ENCODE peak calls at places on chromosomes 7 and 10, in eight cellular contexts. One of them, this sample, is unnamed.

GRCh38 chr7:2162959-2163358 is 69.8 kb downstream of the MAD1L1 start:
- DNase-seq in heart right ventricle: no peak
- DNase-seq in GM10248: no peak
- DNase-seq in fibroblast of the aortic adventitia: peak
- DNase-seq in activated CD8-positive, alpha-beta memory T cell treated with anti-CD3 and anti-CD28 coated beads for 1 hour: no peak
- DNase-seq in GM23248: no peak
- DNase-seq in GM19239: no peak
- DNase-seq in activated naive CD4-positive, alpha-beta T cell: no peak
- DNase-seq in this sample: no peak

GRCh38 chr7:151043959-151044358 is 4.4 kb upstream of the ASIC3 start:
- DNase-seq in activated CD8-positive, alpha-beta memory T cell treated with anti-CD3 and anti-CD28 coated beads for 1 hour: no peak
- DNase-seq in activated naive CD4-positive, alpha-beta T cell: no peak
- DNase-seq in GM19239: no peak
- DNase-seq in heart right ventricle: no peak
- DNase-seq in GM23248: no peak
- DNase-seq in GM10248: no peak
- DNase-seq in fibroblast of the aortic adventitia: no peak
- DNase-seq in this sample: no peak

GRCh38 chr10:132699411-132700167 is 86.4 kb downstream of the NKX6-2 start:
- DNase-seq in activated naive CD4-positive, alpha-beta T cell: no peak
- DNase-seq in activated CD8-positive, alpha-beta memory T cell treated with anti-CD3 and anti-CD28 coated beads for 1 hour: no peak
- DNase-seq in heart right ventricle: no peak
- DNase-seq in fibroblast of the aortic adventitia: no peak
- DNase-seq in GM10248: no peak
- DNase-seq in GM19239: no peak
- DNase-seq in GM23248: no peak
- DNase-seq in this sample: no peak

GRCh38 chr10:102344067-102344466 is 51.4 kb upstream of the NFKB2 start:
- DNase-seq in GM23248: peak
- DNase-seq in heart right ventricle: no peak
- DNase-seq in activated naive CD4-positive, alpha-beta T cell: no peak
- DNase-seq in fibroblast of the aortic adventitia: peak
- DNase-seq in activated CD8-positive, alpha-beta memory T cell treated with anti-CD3 and anti-CD28 coated beads for 1 hour: no peak
- DNase-seq in GM19239: no peak
- DNase-seq in GM10248: no peak
- DNase-seq in this sample: no peak

GRCh38 chr10:91713471-91714072 is 80.7 kb upstream of the PPP1R3C start:
- DNase-seq in GM10248: no peak
- DNase-seq in activated naive CD4-positive, alpha-beta T cell: no peak
- DNase-seq in GM19239: no peak
- DNase-seq in fibroblast of the aortic adventitia: no peak
- DNase-seq in GM23248: no peak
- DNase-seq in heart right ventricle: no peak
- DNase-seq in activated CD8-positive, alpha-beta memory T cell treated with anti-CD3 and anti-CD28 coated beads for 1 hour: no peak
- DNase-seq in this sample: no peak

GRCh38 chr7:1065263-1066260 is 21.2 kb downstream of the GPR146 start:
- DNase-seq in GM23248: peak
- DNase-seq in fibroblast of the aortic adventitia: peak
- DNase-seq in heart right ventricle: peak
- DNase-seq in activated CD8-positive, alpha-beta memory T cell treated with anti-CD3 and anti-CD28 coated beads for 1 hour: peak
- DNase-seq in GM10248: peak
- DNase-seq in activated naive CD4-positive, alpha-beta T cell: peak
- DNase-seq in GM19239: peak
- DNase-seq in this sample: no peak

GRCh38 chr7:116861717-116862116 is 670 bp upstream of the CAPZA2 start:
- DNase-seq in activated CD8-positive, alpha-beta memory T cell treated with anti-CD3 and anti-CD28 coated beads for 1 hour: no peak
- DNase-seq in GM10248: no peak
- DNase-seq in GM23248: no peak
- DNase-seq in GM19239: no peak
- DNase-seq in fibroblast of the aortic adventitia: no peak
- DNase-seq in heart right ventricle: no peak
- DNase-seq in activated naive CD4-positive, alpha-beta T cell: no peak
- DNase-seq in this sample: no peak

GRCh38 chr10:71708301-71708703 is 11.3 kb downstream of the C10orf105 start:
- DNase-seq in fibroblast of the aortic adventitia: peak
- DNase-seq in activated CD8-positive, alpha-beta memory T cell treated with anti-CD3 and anti-CD28 coated beads for 1 hour: peak
- DNase-seq in heart right ventricle: peak
- DNase-seq in GM10248: peak
- DNase-seq in GM23248: peak
- DNase-seq in activated naive CD4-positive, alpha-beta T cell: peak
- DNase-seq in GM19239: peak
- DNase-seq in this sample: no peak

GRCh38 chr10:42933454-42934340 is 143.2 kb upstream of the RET start:
- DNase-seq in heart right ventricle: peak
- DNase-seq in GM23248: no peak
- DNase-seq in activated CD8-positive, alpha-beta memory T cell treated with anti-CD3 and anti-CD28 coated beads for 1 hour: no peak
- DNase-seq in GM19239: no peak
- DNase-seq in activated naive CD4-positive, alpha-beta T cell: no peak
- DNase-seq in fibroblast of the aortic adventitia: peak
- DNase-seq in GM10248: no peak
- DNase-seq in this sample: no peak

GRCh38 chr10:89207801-89208551 is 859 bp upstream of the CH25H start:
- DNase-seq in activated naive CD4-positive, alpha-beta T cell: no peak
- DNase-seq in GM23248: peak
- DNase-seq in GM10248: peak
- DNase-seq in activated CD8-positive, alpha-beta memory T cell treated with anti-CD3 and anti-CD28 coated beads for 1 hour: no peak
- DNase-seq in fibroblast of the aortic adventitia: no peak
- DNase-seq in heart right ventricle: peak
- DNase-seq in GM19239: no peak
- DNase-seq in this sample: no peak

GRCh38 chr7:192701-193536 is 548 bp downstream of the FAM20C start:
- DNase-seq in activated CD8-positive, alpha-beta memory T cell treated with anti-CD3 and anti-CD28 coated beads for 1 hour: no peak
- DNase-seq in GM23248: peak
- DNase-seq in GM19239: no peak
- DNase-seq in heart right ventricle: no peak
- DNase-seq in GM10248: no peak
- DNase-seq in fibroblast of the aortic adventitia: no peak
- DNase-seq in activated naive CD4-positive, alpha-beta T cell: no peak
- DNase-seq in this sample: no peak

This sample was measured in esophagus squamous epithelium.